ENCODE peak calls at places on chromosomes 1 and 21, in four cellular contexts. X is iPS DF 6.9, D is foreskin keratinocyte, V is right cardiac atrium. I is an unnamed sample.

GRCh38 chr1:74236440-74236839 is 1.3 kb downstream of the TNNI3K start:
- DNase-seq in X (no peak), V (no peak), D (no peak), I (no peak)

GRCh38 chr1:33866286-33866685 is 2.4 kb downstream of the HMGB4 start:
- DNase-seq in X (no peak), D (no peak), V (peak; percentile 40), I (no peak)

GRCh38 chr1:45569962-45570581 is 13.8 kb upstream of the NASP start:
- DNase-seq in V (peak; percentile 81), X (no peak), D (no peak), I (peak; percentile 61)

GRCh38 chr1:30588311-30589073 is 134.9 kb downstream of the MATN1 start:
- DNase-seq in V (no peak), D (no peak), X (no peak), I (no peak)

GRCh38 chr1:109142248-109142647 is 28.3 kb downstream of the ELAPOR1 start:
- DNase-seq in X (no peak), V (no peak), D (no peak), I (no peak)

GRCh38 chr1:40014812-40015594 is 25.5 kb upstream of the CAP1 start:
- DNase-seq in X (no peak), V (no peak), D (peak; percentile 92), I (no peak)

GRCh38 chr1:20198296-20198695 is 12.0 kb upstream of the PLA2G2C start:
- DNase-seq in V (no peak), D (no peak), X (no peak), I (no peak)

GRCh38 chr1:85815906-85816305 is 107.7 kb upstream of the ZNHIT6 start:
- DNase-seq in V (peak; percentile 84), X (no peak), D (no peak), I (no peak)

GRCh38 chr1:91559838-91560514 is 59.3 kb downstream of the CDC7 start:
- DNase-seq in V (no peak), D (no peak), X (no peak), I (no peak)

GRCh38 chr1:64891440-64891815 is 74.9 kb downstream of the JAK1 start:
- DNase-seq in V (no peak), X (no peak), D (no peak), I (no peak)

GRCh38 chr1:27109103-27109822 is 45.7 kb downstream of the SLC9A1 start:
- DNase-seq in X (no peak), D (no peak), V (peak; percentile 55), I (no peak)

GRCh38 chr1:108557311-108557710 is 2.6 kb upstream of the EEIG2 start:
- DNase-seq in X (no peak), D (no peak), V (no peak), I (no peak)

GRCh38 chr1:48761411-48761810 is 15.3 kb downstream of the BEND5 start:
- DNase-seq in V (no peak), D (no peak), X (no peak), I (no peak)

GRCh38 chr1:156665539-156665938 is 11.7 kb downstream of the NES start:
- DNase-seq in V (no peak), D (no peak), X (no peak), I (no peak)
- H3K4me1 ChIP-seq in V (peaks cover 68% of the 10 kb centered on the region), D (peaks cover 8% of the 10 kb centered on the region), X (peaks cover 41% of the 10 kb centered on the region), I (peaks cover 85% of the 10 kb centered on the region)

GRCh38 chr1:226690460-226690982 is 48.6 kb downstream of the ITPKB start:
- DNase-seq in D (peak; percentile 44), V (no peak), X (no peak), I (no peak)

GRCh38 chr1:226688852-226689251 is 50.2 kb downstream of the ITPKB start:
- DNase-seq in X (no peak), D (no peak), V (no peak), I (no peak)

GRCh38 chr1:226687476-226687875 is 51.6 kb downstream of the ITPKB start:
- DNase-seq in X (no peak), D (no peak), V (no peak), I (no peak)

GRCh38 chr1:226686440-226687436 is 52.3 kb downstream of the ITPKB start:
- DNase-seq in V (no peak), X (no peak), D (no peak), I (no peak)

DNA sequence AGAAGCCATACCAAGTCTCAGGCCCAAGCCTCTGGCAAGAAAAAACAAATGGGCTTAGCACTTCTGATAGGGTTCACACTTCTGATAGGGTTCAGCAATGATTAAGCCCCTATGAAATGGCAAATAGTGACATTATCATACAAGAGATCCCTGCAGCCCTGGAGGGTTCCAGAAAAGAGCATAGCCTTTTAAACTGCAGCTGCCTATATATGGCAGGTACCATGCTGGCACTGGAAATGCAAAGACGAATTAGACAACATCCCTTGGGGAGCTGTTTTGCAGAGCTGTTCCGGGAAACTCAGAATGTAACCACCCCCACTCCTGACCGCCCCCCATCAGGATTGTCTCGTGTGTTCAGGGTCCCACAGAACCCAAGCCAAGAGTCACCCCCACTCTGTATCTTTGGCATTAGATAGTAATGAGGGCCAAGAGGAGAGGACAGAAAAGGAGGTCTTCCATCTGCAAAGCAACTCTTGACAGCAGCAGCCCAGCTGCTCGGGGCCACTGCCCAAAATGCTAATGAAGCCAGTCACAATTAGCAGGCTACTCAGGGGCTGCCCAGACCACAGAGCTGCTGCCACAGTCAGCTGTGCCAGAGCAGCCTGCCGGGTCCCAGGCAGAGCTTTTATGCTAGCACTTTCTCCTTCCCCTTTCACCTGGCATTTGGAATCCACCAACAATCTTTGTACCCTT is 50.9 kb downstream of the ITPKB start:
- DNase-seq in D (no peak), V (no peak), X (no peak), I (no peak)
- H3K4me1 ChIP-seq in D (peaks cover 14% of the 10 kb centered on the region), V (peaks cover 40% of the 10 kb centered on the region), X (peaks cover 3% of the 10 kb centered on the region), I (peaks cover 73% of the 10 kb centered on the region)

GRCh38 chr21:44910229-44911065 is 10.3 kb downstream of the ITGB2 start:
- DNase-seq in X (no peak), D (no peak), V (peak; percentile 37), I (no peak)

GRCh38 chr21:44909719-44910118 is 11.0 kb downstream of the ITGB2 start:
- DNase-seq in V (no peak), D (no peak), X (no peak), I (no peak)

GRCh38 chr21:44911066-44911383 is 9.7 kb downstream of the ITGB2 start:
- DNase-seq in V (no peak), X (no peak), D (no peak), I (no peak)

GRCh38 chr21:44912158-44912473 is 8.6 kb downstream of the ITGB2 start:
- DNase-seq in X (no peak), V (peak; percentile 20), D (no peak), I (no peak)

GRCh38 chr21:44911384-44912157 is 9.1 kb downstream of the ITGB2 start:
- DNase-seq in D (no peak), X (no peak), V (peak; percentile 90), I (peak; percentile 87)
- H3K4me1 ChIP-seq in D (peaks cover 20% of the 10 kb centered on the region), X (no peaks in the 10 kb centered on the region), V (no peaks in the 10 kb centered on the region), I (peaks cover 77% of the 10 kb centered on the region)

GRCh38 chr1:53702287-53702805 is 36.6 kb downstream of the GLIS1 start:
- DNase-seq in X (no peak), D (no peak), V (no peak), I (no peak)

GRCh38 chr1:53704804-53705445 is 34.0 kb downstream of the GLIS1 start:
- DNase-seq in X (no peak), D (no peak), V (no peak), I (no peak)

GRCh38 chr1:53703174-53703573 is 35.8 kb downstream of the GLIS1 start:
- DNase-seq in D (no peak), V (no peak), X (no peak), I (no peak)

GRCh38 chr1:53705446-53706096 is 33.4 kb downstream of the GLIS1 start:
- DNase-seq in V (no peak), X (no peak), D (no peak), I (no peak)

GRCh38 chr1:53704304-53704703 is 34.7 kb downstream of the GLIS1 start:
- DNase-seq in V (no peak), X (no peak), D (no peak), I (no peak)
- H3K4me1 ChIP-seq in V (no peaks in the 10 kb centered on the region), X (peaks cover 13% of the 10 kb centered on the region), D (no peaks in the 10 kb centered on the region), I (no peaks in the 10 kb centered on the region)

DNA sequence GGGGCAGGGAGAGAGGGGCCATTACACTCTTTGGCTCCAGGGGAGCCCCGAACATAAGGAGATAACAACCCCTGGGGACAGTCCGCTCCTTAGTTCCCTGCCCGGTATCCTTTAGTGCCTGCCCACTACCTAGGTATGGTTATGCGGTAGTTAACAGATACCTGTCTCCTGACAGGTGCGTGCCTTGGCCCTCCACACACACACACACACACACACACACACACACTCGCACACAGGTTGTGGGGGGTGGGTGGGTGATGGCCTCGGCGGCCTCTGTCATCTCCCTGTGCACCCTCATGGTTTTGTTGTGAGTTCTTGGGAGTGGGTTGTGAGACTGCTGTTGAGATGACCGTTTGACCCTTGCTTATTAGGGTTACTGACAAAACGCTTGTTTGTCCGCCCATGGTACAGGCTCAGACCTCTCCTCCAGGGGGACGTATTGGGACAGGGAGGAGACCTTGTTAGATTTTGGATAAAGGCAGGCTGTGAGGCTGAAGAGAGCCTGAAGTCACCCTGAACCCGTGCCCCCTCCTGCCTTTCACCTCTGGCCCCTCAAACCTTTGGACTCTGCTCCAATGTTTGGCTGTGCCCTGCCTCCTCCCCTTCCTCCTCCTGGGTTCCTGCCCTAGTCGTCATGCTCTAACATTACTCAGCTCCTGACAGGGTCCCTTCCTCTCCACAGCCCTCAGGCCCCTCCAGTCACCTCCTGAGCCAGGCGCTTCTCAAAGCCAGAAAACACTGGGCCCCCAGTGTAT is 976 bp downstream of the RASSF5 start:
- DNase-seq in X (no peak), D (no peak), V (no peak), I (no peak)
- H3K4me1 ChIP-seq in X (no peaks in the 10 kb centered on the region), D (peaks cover 24% of the 10 kb centered on the region), V (peaks cover 12% of the 10 kb centered on the region), I (peaks cover 82% of the 10 kb centered on the region)

I was measured in lower lobe of right lung.